ENCODE peak calls at places on chromosomes 7 and 10, in ten cellular contexts. H, G, F, A, E, R, B, J, W and L are unnamed samples. For H3K27me3, the result is how much of the 10 kb centered on the place peaks cover.

GRCh38 chr7:79175390-79175789 is 278.1 kb downstream of the MAGI2 start:
- DNase-seq in J (no peak), F (no peak), H (no peak), A (no peak), B (no peak), G (no peak), R (no peak), E (no peak), W (no peak), L (no peak)

GRCh38 chr10:49324711-49325110 is 25.7 kb downstream of the C10orf71 start:
- DNase-seq in A (no peak), G (no peak), R (no peak), F (no peak), B (no peak), E (no peak), W (peak), H (no peak), J (peak), L (no peak)

GRCh38 chr7:142383826-142384507 is 126.1 kb upstream of the PRSS58 start:
- DNase-seq in B (no peak), A (no peak), J (peak), G (no peak), W (no peak), R (no peak), E (no peak), F (no peak), H (no peak), L (no peak)

GRCh38 chr10:132058111-132058745 is 7.5 kb upstream of the JAKMIP3 start:
- DNase-seq in E (no peak), J (peak), B (no peak), H (no peak), R (no peak), F (no peak), G (no peak), A (no peak), W (no peak), L (no peak)

GRCh38 chr10:6494934-6495592 is 85.0 kb downstream of the PRKCQ start:
- DNase-seq in W (no peak), R (no peak), B (no peak), E (no peak), G (no peak), H (no peak), A (no peak), J (no peak), F (no peak), L (peak)

GRCh38 chr10:36493511-36493880 is 631.9 kb upstream of the ANKRD30A start:
- DNase-seq in G (no peak), J (peak), W (no peak), H (peak), E (no peak), A (no peak), B (no peak), F (no peak), R (no peak), L (no peak)

GRCh38 chr10:30197186-30197585 is 137.8 kb upstream of the JCAD start:
- DNase-seq in J (no peak), G (no peak), B (no peak), H (no peak), R (no peak), E (no peak), F (no peak), A (no peak), W (no peak), L (no peak)

GRCh38 chr7:23184709-23185354 is 3.0 kb downstream of the NUP42 start:
- DNase-seq in B (no peak), H (peak), R (peak), F (no peak), W (peak), G (no peak), J (peak), A (no peak), E (peak), L (no peak)

GRCh38 chr10:19505320-19506092 is 310.7 kb upstream of the PLXDC2 start:
- DNase-seq in F (no peak), G (no peak), J (no peak), H (no peak), R (no peak), W (no peak), B (no peak), E (no peak), A (no peak), L (no peak)

GRCh38 chr10:396535-397220 is 261.4 kb downstream of the ZMYND11 start:
- DNase-seq in J (no peak), A (no peak), E (no peak), B (no peak), W (no peak), H (no peak), F (no peak), G (no peak), R (no peak), L (no peak)

GRCh38 chr10:113704637-113705343 is 25.1 kb downstream of the CASP7 start:
- DNase-seq in W (peak), R (no peak), J (peak), F (no peak), B (no peak), E (peak), G (no peak), A (no peak), H (peak), L (no peak)

GRCh38 chr10:133336131-133337078 is at the start of gene CALY:
- DNase-seq in F (no peak), A (no peak), E (no peak), G (peak), J (no peak), W (peak), B (peak), H (no peak), R (no peak), L (peak)

GRCh38 chr7:22184549-22185199 is 172.3 kb downstream of the RAPGEF5 start:
- DNase-seq in W (peak), A (no peak), G (no peak), J (no peak), R (no peak), F (no peak), E (no peak), H (no peak), B (no peak), L (no peak)

GRCh38 chr7:17371656-17372524 is 73.4 kb downstream of the AHR start:
- DNase-seq in J (peak), A (no peak), H (peak), F (no peak), B (no peak), G (no peak), W (no peak), E (peak), R (peak), L (no peak)

GRCh38 chr7:116552616-116553015 is 27.8 kb downstream of the CAV1 start:
- DNase-seq in E (no peak), J (peak), R (peak), W (no peak), B (no peak), A (no peak), F (no peak), H (peak), G (no peak), L (no peak)

GRCh38 chr10:29177266-29177832 is 111.5 kb upstream of the LYZL1 start:
- DNase-seq in W (no peak), G (no peak), H (no peak), B (no peak), E (no peak), J (no peak), R (no peak), F (no peak), A (no peak), L (no peak)

GRCh38 chr7:102101111-102101551 is 185.5 kb upstream of the SH2B2 start:
- DNase-seq in R (peak), H (no peak), B (no peak), A (no peak), J (peak), F (no peak), W (peak), E (no peak), G (no peak), L (no peak)

GRCh38 chr10:51389415-51390342 is 309.7 kb downstream of the CSTF2T start:
- DNase-seq in R (peak), F (peak), B (no peak), J (peak), E (peak), H (peak), W (peak), A (peak), G (peak), L (peak)

GRCh38 chr10:3779146-3779707 is 5.8 kb downstream of the KLF6 start:
- DNase-seq in J (no peak), F (no peak), G (no peak), H (peak), A (no peak), E (peak), R (no peak), B (no peak), W (peak), L (no peak)

GRCh38 chr10:689433-690226 is at the start of gene DIP2C:
- DNase-seq in A (peak), H (peak), F (peak), E (peak), J (peak), W (peak), G (peak), R (no peak), B (peak), L (no peak)

GRCh38 chr7:19928247-19928646 is 154.8 kb upstream of the TMEM196 start:
- DNase-seq in W (no peak), F (no peak), A (no peak), E (no peak), H (no peak), B (no peak), R (no peak), J (no peak), G (no peak), L (no peak)

GRCh38 chr7:105257338-105257737 is 131.4 kb downstream of the SRPK2 start:
- DNase-seq in J (peak), E (no peak), R (no peak), W (no peak), H (no peak), G (no peak), A (no peak), B (no peak), F (no peak), L (no peak)

GRCh38 chr7:82172896-82173295 is 270.7 kb downstream of the CACNA2D1 start:
- DNase-seq in A (no peak), W (no peak), F (no peak), B (no peak), R (no peak), E (no peak), H (peak), J (no peak), G (no peak), L (no peak)

GRCh38 chr7:106111671-106112117 is 418 bp downstream of the SYPL1 start:
- DNase-seq in R (no peak), G (peak), W (no peak), A (peak), B (no peak), H (no peak), J (peak), F (no peak), E (peak), L (no peak)

GRCh38 chr10:24457661-24458318 is 248.9 kb downstream of the KIAA1217 start:
- DNase-seq in W (no peak), R (no peak), F (no peak), A (no peak), E (no peak), J (peak), B (no peak), H (no peak), G (no peak), L (no peak)

GRCh38 chr10:9331583-9332008 is 1277.1 kb downstream of the GATA3 start:
- DNase-seq in B (no peak), E (peak), W (no peak), G (no peak), F (no peak), J (peak), R (peak), A (no peak), H (peak), L (no peak)

GRCh38 chr7:73647725-73648592 is 19.7 kb upstream of the VPS37D start:
- DNase-seq in E (no peak), A (no peak), W (peak), R (no peak), H (no peak), F (peak), B (no peak), G (peak), J (peak), L (no peak)

GRCh38 chr10:20515654-20516053 is 381.5 kb downstream of the NEBL start:
- DNase-seq in A (no peak), E (no peak), H (no peak), F (no peak), B (no peak), R (no peak), W (no peak), G (no peak), J (no peak), L (no peak)

GRCh38 chr7:545470-545869 is 25.8 kb upstream of the PDGFA start:
- DNase-seq in A (no peak), J (no peak), B (no peak), H (no peak), G (no peak), R (no peak), E (no peak), F (no peak), W (no peak), L (no peak)

GRCh38 chr10:89301231-89301630 is 615 bp upstream of the IFIT2 start:
- DNase-seq in E (no peak), J (peak), R (no peak), B (no peak), G (no peak), H (peak), A (no peak), W (no peak), F (no peak), L (no peak)

GRCh38 chr10:119772347-119772746 is 46.5 kb downstream of the INPP5F start:
- DNase-seq in H (no peak), J (no peak), F (no peak), W (no peak), B (no peak), A (no peak), E (no peak), G (no peak), R (no peak), L (no peak)

GRCh38 chr10:4176500-4177281 is 391.7 kb upstream of the KLF6 start:
- DNase-seq in W (no peak), A (no peak), B (no peak), R (no peak), E (no peak), G (no peak), J (no peak), F (no peak), H (no peak), L (no peak)

GRCh38 chr10:62166331-62167154 is 102.1 kb downstream of the RTKN2 start:
- DNase-seq in E (no peak), F (no peak), W (no peak), G (peak), J (no peak), B (no peak), A (peak), R (no peak), H (peak), L (no peak)

GRCh38 chr10:131180941-131181855 is 130.3 kb downstream of the TCERG1L start:
- DNase-seq in E (no peak), J (no peak), G (no peak), R (no peak), F (no peak), W (peak), A (no peak), H (no peak), B (peak), L (no peak)

GRCh38 chr7:107971100-107971499 is 31.9 kb downstream of the LAMB1 start:
- DNase-seq in H (no peak), R (no peak), A (no peak), W (no peak), B (no peak), F (no peak), G (no peak), E (no peak), J (no peak), L (no peak)

GRCh38 chr10:50990568-50991495 is 83.5 kb upstream of the PRKG1 start:
- DNase-seq in R (no peak), A (peak), W (peak), E (peak), B (no peak), F (peak), H (peak), G (peak), J (peak), L (no peak)

DNA sequence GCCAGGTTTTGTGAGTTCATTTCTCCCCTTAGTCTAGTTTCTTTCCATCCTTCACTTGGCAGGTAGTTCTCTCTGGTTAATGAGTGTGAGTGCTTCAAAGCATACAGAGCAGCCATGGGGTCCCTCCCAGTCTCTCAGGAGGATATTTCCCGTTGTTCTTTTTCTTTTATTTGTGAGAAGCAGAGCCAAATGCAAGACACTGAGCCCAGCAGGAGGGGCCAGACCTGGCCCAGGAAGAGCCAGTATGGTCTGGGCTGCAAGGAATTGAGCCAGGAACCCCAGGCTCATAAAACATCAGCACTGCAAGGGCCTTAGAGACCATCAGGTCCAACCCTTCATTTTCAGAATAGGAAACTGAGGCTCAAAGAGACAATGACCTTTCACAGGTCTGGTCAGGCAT is 52.4 kb downstream of the PLCE1 start:
- DNase-seq in H (no peak), B (no peak), R (no peak), G (no peak), W (peak), F (no peak), E (no peak), J (no peak), A (no peak), L (no peak)
- H3K27ac ChIP-seq in H (no peak), B (no peak), R (no peak), G (no peak), W (no peak), F (no peak), E (no peak), J (no peak), A (no peak), L (no peak)

GRCh38 chr7:144484445-144484844 is 81.0 kb upstream of the NOBOX start:
- DNase-seq in A (no peak), B (no peak), R (no peak), J (no peak), E (no peak), F (no peak), W (no peak), G (no peak), H (no peak), L (no peak)
- H3K27me3 ChIP-seq in A (under half), B (under half), R (under half), J (under half), E (under half), F (under half), W (under half), G (under half), H (under half), L (under half)

GRCh38 chr7:99324966-99325596 is 617 bp upstream of the ARPC1A start:
- DNase-seq in F (no peak), R (no peak), G (peak), W (no peak), B (no peak), H (no peak), J (no peak), E (no peak), A (no peak), L (no peak)

GRCh38 chr7:99324559-99324958 is 1.1 kb upstream of the ARPC1A start:
- DNase-seq in R (no peak), F (no peak), B (no peak), H (no peak), G (no peak), J (no peak), W (no peak), A (no peak), E (no peak), L (no peak)

GRCh38 chr7:99326408-99326782 is 697 bp downstream of the ARPC1A start:
- DNase-seq in F (no peak), A (no peak), R (no peak), H (no peak), G (no peak), B (no peak), E (no peak), W (no peak), J (no peak), L (no peak)

GRCh38 chr7:99331002-99331401 is 5.3 kb downstream of the ARPC1A start:
- DNase-seq in H (no peak), B (no peak), J (peak), W (no peak), F (no peak), A (no peak), G (no peak), E (peak), R (no peak), L (no peak)

GRCh38 chr7:99325597-99326407 is at the start of gene ARPC1A:
- DNase-seq in G (peak), F (peak), B (peak), J (peak), W (peak), H (peak), E (peak), R (peak), A (peak), L (peak)
- TF ChIP-seq CTCF in G (peak), F (no peak), B (peak), J (no peak), W (peak), H (peak), E (peak), R (no peak), A (peak), L (no peak)

GRCh38 chr7:26862806-26863205 is 1.6 kb downstream of the SKAP2 start:
- DNase-seq in E (no peak), G (no peak), B (no peak), J (no peak), W (no peak), R (no peak), H (no peak), F (no peak), A (no peak), L (no peak)
- H3K27ac ChIP-seq in E (no peak), G (no peak), B (no peak), J (no peak), W (no peak), R (peak), H (no peak), F (no peak), A (no peak), L (no peak)

GRCh38 chr7:158526531-158526930 is 61.1 kb downstream of the PTPRN2 start:
- DNase-seq in A (no peak), H (no peak), B (no peak), J (no peak), E (no peak), W (no peak), F (no peak), G (no peak), R (no peak), L (no peak)
- H3K27me3 ChIP-seq in A (half or more), H (under half), B (under half), J (under half), E (under half), W (under half), F (under half), G (under half), R (under half), L (under half)

GRCh38 chr7:31885160-31885559 is 185.0 kb downstream of the PDE1C start:
- DNase-seq in J (no peak), E (no peak), B (no peak), F (no peak), A (no peak), H (no peak), R (no peak), W (no peak), G (no peak), L (no peak)

GRCh38 chr7:31878875-31879274 is 191.3 kb downstream of the PDE1C start:
- DNase-seq in H (no peak), W (no peak), E (no peak), F (no peak), R (no peak), J (no peak), A (no peak), B (no peak), G (no peak), L (no peak)

GRCh38 chr7:31883761-31884164 is 186.4 kb downstream of the PDE1C start:
- DNase-seq in J (peak), W (no peak), E (peak), F (no peak), B (peak), G (no peak), H (peak), A (no peak), R (no peak), L (no peak)

GRCh38 chr7:31887006-31887405 is 183.2 kb downstream of the PDE1C start:
- DNase-seq in E (no peak), J (no peak), A (no peak), H (no peak), W (no peak), R (no peak), F (no peak), B (no peak), G (no peak), L (no peak)

DNA sequence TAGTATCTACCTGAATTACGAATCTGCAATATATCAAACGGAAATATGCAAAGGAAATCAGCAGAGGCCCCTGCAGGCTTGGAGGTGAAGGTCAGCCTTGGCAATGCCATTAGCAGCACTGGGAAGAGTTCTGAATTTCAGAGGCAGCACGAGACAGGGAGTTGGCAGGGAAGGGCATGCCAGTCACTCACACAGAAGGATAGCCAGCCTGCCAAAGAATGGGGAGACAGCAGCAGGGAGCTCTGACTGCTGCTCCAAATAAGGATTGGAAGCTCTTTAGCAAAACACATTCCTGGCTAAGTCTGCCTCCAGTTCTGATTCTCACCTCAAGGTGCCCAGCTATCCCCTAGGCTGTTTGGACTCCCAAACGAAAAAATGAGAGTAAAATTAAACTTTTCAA is 188.0 kb downstream of the PDE1C start:
- DNase-seq in J (no peak), G (no peak), F (no peak), H (no peak), R (no peak), W (peak), B (peak), E (no peak), A (peak), L (no peak)
- TF ChIP-seq CTCF in J (no peak), G (no peak), F (no peak), H (no peak), R (peak), W (peak), B (no peak), E (no peak), A (peak), L (no peak)

GRCh38 chr10:12068467-12069269 is at the start of gene DHTKD1:
- DNase-seq in E (peak), G (peak), J (peak), B (peak), H (peak), A (peak), R (peak), W (peak), F (peak), L (peak)
- H3K27ac ChIP-seq in E (peak), G (peak), J (no peak), B (peak), H (peak), A (peak), R (peak), W (peak), F (peak), L (peak)